ENCODE peak calls at places on chromosomes 12 and 14, in seven cellular contexts. A is neural crest cell, G is Calu3, P is A673, C is GM12865, X is fibroblast of pulmonary artery, V is BJ. H is an unnamed sample.
A peak's percentile ranks its signal among the peaks of the same experiment; 100 is the strongest.

GRCh38 chr12:52524898-52525591 is 4.9 kb upstream of the KRT5 start:
- DNase-seq in A (no peak), G (no peak), P (no peak), C (peak; percentile 59), X (no peak), V (no peak), H (no peak)

GRCh38 chr14:63747836-63748235 is 20.0 kb upstream of the SGPP1 start:
- DNase-seq in A (no peak), G (no peak), P (no peak), C (peak; percentile 71), X (no peak), V (no peak), H (no peak)

GRCh38 chr12:131852551-131853299 is 24.5 kb downstream of the MMP17 start:
- DNase-seq in A (no peak), G (no peak), P (no peak), C (no peak), X (no peak), V (no peak), H (no peak)

GRCh38 chr12:109448707-109449390 is 28.3 kb downstream of the KCTD10 start:
- DNase-seq in A (no peak), G (no peak), P (no peak), C (no peak), X (no peak), V (no peak), H (no peak)

GRCh38 chr12:62297321-62297720 is 37.1 kb downstream of the USP15 start:
- DNase-seq in A (no peak), G (no peak), P (no peak), C (no peak), X (no peak), V (no peak), H (no peak)

GRCh38 chr12:3622732-3623690 is 129.9 kb downstream of the CRACR2A start:
- DNase-seq in A (no peak), G (no peak), P (no peak), C (peak; percentile 3), X (no peak), V (no peak), H (no peak)

GRCh38 chr12:114342651-114343050 is 63.3 kb downstream of the TBX5 start:
- DNase-seq in A (no peak), G (no peak), P (no peak), C (no peak), X (no peak), V (peak; percentile 50), H (no peak)

GRCh38 chr12:75439048-75439447 is 41.5 kb upstream of the GLIPR1 start:
- DNase-seq in A (no peak), G (no peak), P (no peak), C (no peak), X (no peak), V (no peak), H (no peak)

GRCh38 chr14:81594012-81594411 is 60.4 kb upstream of the SEL1L start:
- DNase-seq in A (peak; percentile 12), G (no peak), P (peak; percentile 18), C (no peak), X (no peak), V (no peak), H (no peak)

GRCh38 chr14:91753501-91754128 is 21.7 kb upstream of the CATSPERB start:
- DNase-seq in A (no peak), G (no peak), P (peak; percentile 46), C (no peak), X (no peak), V (no peak), H (no peak)

GRCh38 chr12:131454418-131455217 is 256.3 kb upstream of the SFSWAP start:
- DNase-seq in A (peak; percentile 73), G (peak; percentile 84), P (peak; percentile 75), C (peak; percentile 81), X (peak; percentile 0), V (no peak), H (no peak)

GRCh38 chr12:52975820-52976573 is 27.1 kb downstream of the KRT18 start:
- DNase-seq in A (no peak), G (peak; percentile 77), P (peak; percentile 74), C (no peak), X (peak; percentile 40), V (no peak), H (no peak)

GRCh38 chr14:77140937-77141591 is 527 bp downstream of the ZDHHC22 start:
- DNase-seq in A (peak; percentile 77), G (peak; percentile 61), P (peak; percentile 54), C (no peak), X (peak; percentile 18), V (no peak), H (no peak)

GRCh38 chr14:21063479-21063878 is 5.9 kb downstream of the RNASE8 start:
- DNase-seq in A (no peak), G (no peak), P (peak; percentile 62), C (no peak), X (peak; percentile 89), V (no peak), H (no peak)

GRCh38 chr14:74140374-74140850 is 55.7 kb downstream of the LIN52 start:
- DNase-seq in A (no peak), G (no peak), P (peak; percentile 70), C (peak; percentile 15), X (peak; percentile 13), V (no peak), H (no peak)

GRCh38 chr12:92899388-92900001 is 29.6 kb downstream of the EEA1 start:
- DNase-seq in A (no peak), G (no peak), P (peak; percentile 84), C (no peak), X (peak; percentile 99), V (peak; percentile 95), H (peak; percentile 92)

GRCh38 chr14:56487090-56487667 is 92.4 kb upstream of the TMEM260 start:
- DNase-seq in A (no peak), G (no peak), P (peak; percentile 61), C (no peak), X (peak; percentile 63), V (no peak), H (peak; percentile 2)

GRCh38 chr14:51692646-51693045 is 40.9 kb downstream of the FRMD6 start:
- DNase-seq in A (no peak), G (no peak), P (no peak), C (no peak), X (no peak), V (no peak), H (no peak)

GRCh38 chr14:102088012-102088792 is 1.4 kb upstream of the HSP90AA1 start:
- DNase-seq in A (peak; percentile 18), G (no peak), P (no peak), C (peak; percentile 83), X (peak; percentile 17), V (no peak), H (no peak)

GRCh38 chr14:99628832-99629618 is 15.9 kb upstream of the HHIPL1 start:
- DNase-seq in A (peak; percentile 78), G (peak; percentile 88), P (peak; percentile 75), C (peak; percentile 75), X (peak; percentile 74), V (no peak), H (no peak)

GRCh38 chr14:102537981-102538597 is 28.5 kb upstream of the ANKRD9 start:
- DNase-seq in A (no peak), G (no peak), P (no peak), C (no peak), X (no peak), V (no peak), H (no peak)

GRCh38 chr14:24952851-24953666 is 96.9 kb downstream of the STXBP6 start:
- DNase-seq in A (peak; percentile 34), G (peak; percentile 19), P (peak; percentile 27), C (no peak), X (no peak), V (no peak), H (no peak)

GRCh38 chr12:94676011-94676709 is 25.8 kb upstream of the TMCC3 start:
- DNase-seq in A (no peak), G (no peak), P (no peak), C (peak; percentile 63), X (peak; percentile 42), V (no peak), H (no peak)

GRCh38 chr12:52225752-52226151 is 7.3 kb upstream of the KRT7 start:
- DNase-seq in A (no peak), G (no peak), P (no peak), C (no peak), X (no peak), V (no peak), H (no peak)

DNA sequence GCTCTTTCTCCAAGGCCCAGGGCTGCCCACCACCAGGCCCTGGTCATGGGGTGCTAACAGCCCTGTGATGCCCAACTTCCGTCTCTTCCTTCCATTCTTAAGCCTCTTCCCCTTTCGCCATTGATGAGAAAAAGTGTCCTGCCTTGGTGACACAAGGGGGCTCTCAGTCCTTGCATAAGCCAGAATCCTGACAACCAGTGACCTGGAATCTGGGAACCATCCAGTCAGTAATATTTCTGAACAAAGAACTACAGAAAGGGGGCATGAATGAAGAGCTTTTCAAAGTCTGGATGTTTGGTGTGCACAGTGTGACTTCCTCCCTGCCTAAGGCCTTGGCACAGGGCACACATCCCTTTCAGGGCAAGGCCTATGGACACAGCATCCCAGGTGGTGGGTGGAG is 49.7 kb upstream of the GPATCH2L start:
- DNase-seq in A (no peak), G (no peak), P (no peak), C (no peak), X (no peak), V (no peak), H (no peak)
- TF ChIP-seq CTCF in A (no peak), G (no peak), P (no peak), C (no peak), X (no peak), V (no peak), H (no peak)

DNA sequence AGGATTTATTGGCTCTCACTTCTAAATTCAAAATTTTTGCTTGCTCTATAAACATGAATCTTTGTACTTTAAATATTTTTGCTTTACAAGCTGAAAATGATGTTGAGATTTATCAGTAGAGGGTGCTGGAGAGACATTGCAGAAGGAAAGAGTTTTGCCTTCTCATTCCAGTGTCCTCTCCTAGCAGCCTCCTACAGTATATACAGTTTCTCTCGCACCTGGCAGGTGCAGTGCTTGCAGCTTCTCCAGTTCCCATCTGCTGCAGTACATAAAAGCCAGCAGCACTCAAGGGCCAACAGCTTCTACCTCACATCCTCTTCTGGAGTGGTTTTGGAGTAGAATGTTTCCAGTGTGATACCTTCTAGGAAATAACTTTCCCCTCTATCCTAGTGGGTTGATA is 601.8 kb upstream of the ATXN7L3B start:
- DNase-seq in A (no peak), G (peak; percentile 5), P (peak; percentile 12), C (no peak), X (no peak), V (no peak), H (no peak)
- TF ChIP-seq CTCF in A (peak; percentile 64), G (peak; percentile 48), P (peak; percentile 59), C (no peak), X (no peak), V (no peak), H (no peak)

GRCh38 chr14:23217621-23218020 is 20.1 kb upstream of the RNF212B start:
- DNase-seq in A (no peak), G (no peak), P (no peak), C (no peak), X (no peak), V (no peak), H (no peak)
- TF ChIP-seq CTCF in A (no peak), G (no peak), P (no peak), C (no peak), X (no peak), V (no peak), H (no peak)

DNA sequence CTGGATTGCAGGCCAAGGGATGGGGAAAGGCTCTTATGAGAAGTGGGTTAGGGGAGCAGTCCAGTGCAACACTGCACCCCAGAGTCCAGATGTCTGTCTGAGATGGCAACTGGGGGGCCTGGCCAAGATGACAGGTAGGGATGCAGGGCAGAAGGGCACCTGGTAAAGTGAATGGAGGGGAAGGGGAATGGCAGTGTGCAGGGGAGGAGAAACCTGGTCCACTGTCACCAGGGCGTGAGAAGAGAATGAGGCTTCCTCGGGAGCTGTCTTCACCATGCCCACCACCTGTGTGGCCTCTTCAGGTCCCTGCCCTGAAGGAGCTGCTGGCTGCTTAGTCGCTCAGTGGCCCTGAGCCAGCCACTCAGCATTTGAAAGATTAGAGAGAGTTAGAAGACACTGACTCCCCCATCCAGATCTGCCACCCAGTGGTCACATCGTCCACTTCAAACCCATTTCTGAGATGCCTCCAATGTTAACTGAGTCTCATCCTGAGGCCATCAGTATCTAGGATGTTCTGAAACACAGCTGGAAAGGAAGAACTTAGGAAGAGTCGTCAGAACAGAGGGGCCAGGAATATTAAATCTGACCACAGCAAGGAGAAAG is 57.3 kb downstream of the PLEKHG3 start:
- DNase-seq in A (no peak), G (peak; percentile 33), P (no peak), C (no peak), X (no peak), V (no peak), H (no peak)
- TF ChIP-seq CTCF in A (no peak), G (no peak), P (peak; percentile 19), C (no peak), X (no peak), V (no peak), H (no peak)

H was measured in AG09319.